ENCODE peak calls at places on chromosomes 2 and 18, in five cellular contexts. One of them, this sample, is unnamed.

GRCh38 chr2:239883326-239884050 is 141.7 kb downstream of the NDUFA10 start:
- DNase-seq in HepG2: no peak
- DNase-seq in K562: no peak
- DNase-seq in GM12891: no peak
- DNase-seq in GM12878: no peak
- DNase-seq in this sample: no peak

GRCh38 chr2:188050716-188051115 is 241.0 kb upstream of the GULP1 start:
- DNase-seq in HepG2: no peak
- DNase-seq in K562: no peak
- DNase-seq in GM12891: no peak
- DNase-seq in GM12878: no peak
- DNase-seq in this sample: no peak

GRCh38 chr18:25109484-25109883 is 242.5 kb downstream of the ZNF521 start:
- DNase-seq in HepG2: no peak
- DNase-seq in K562: no peak
- DNase-seq in GM12891: no peak
- DNase-seq in GM12878: no peak
- DNase-seq in this sample: no peak

GRCh38 chr2:197604117-197604516 is 71.3 kb downstream of the RFTN2 start:
- DNase-seq in HepG2: no peak
- DNase-seq in K562: no peak
- DNase-seq in GM12891: no peak
- DNase-seq in GM12878: no peak
- DNase-seq in this sample: no peak

GRCh38 chr2:106343274-106343673 is 124.9 kb downstream of the RGPD3 start:
- DNase-seq in HepG2: no peak
- DNase-seq in K562: no peak
- DNase-seq in GM12891: no peak
- DNase-seq in GM12878: no peak
- DNase-seq in this sample: no peak

GRCh38 chr2:225337183-225337582 is 62.3 kb upstream of the NYAP2 start:
- DNase-seq in HepG2: no peak
- DNase-seq in K562: no peak
- DNase-seq in GM12891: no peak
- DNase-seq in GM12878: no peak
- DNase-seq in this sample: no peak

GRCh38 chr2:19120941-19121750 is 237.3 kb downstream of the OSR1 start:
- DNase-seq in HepG2: peak
- DNase-seq in K562: no peak
- DNase-seq in GM12891: no peak
- DNase-seq in GM12878: no peak
- DNase-seq in this sample: no peak

GRCh38 chr2:211157856-211158463 is 601.6 kb downstream of the CPS1 start:
- DNase-seq in HepG2: peak
- DNase-seq in K562: peak
- DNase-seq in GM12891: peak
- DNase-seq in GM12878: peak
- DNase-seq in this sample: no peak

GRCh38 chr2:217723078-217723477 is 279.7 kb downstream of the TNS1 start:
- DNase-seq in HepG2: no peak
- DNase-seq in K562: no peak
- DNase-seq in GM12891: no peak
- DNase-seq in GM12878: no peak
- DNase-seq in this sample: no peak

GRCh38 chr18:75219684-75220083 is 9.1 kb downstream of the TSHZ1 start:
- DNase-seq in HepG2: peak
- DNase-seq in K562: no peak
- DNase-seq in GM12891: no peak
- DNase-seq in GM12878: no peak
- DNase-seq in this sample: no peak

GRCh38 chr18:7872569-7872968 is 305.5 kb downstream of the PTPRM start:
- DNase-seq in HepG2: peak
- DNase-seq in K562: no peak
- DNase-seq in GM12891: no peak
- DNase-seq in GM12878: no peak
- DNase-seq in this sample: no peak

GRCh38 chr18:35162995-35163394 is 77.8 kb upstream of the ZNF397 start:
- DNase-seq in HepG2: no peak
- DNase-seq in K562: no peak
- DNase-seq in GM12891: no peak
- DNase-seq in GM12878: no peak
- DNase-seq in this sample: no peak

GRCh38 chr18:5066380-5066977 is 130.6 kb downstream of the AKAIN1 start:
- DNase-seq in HepG2: peak
- DNase-seq in K562: peak
- DNase-seq in GM12891: no peak
- DNase-seq in GM12878: no peak
- DNase-seq in this sample: no peak

GRCh38 chr2:82795446-82795845 is 1663.6 kb downstream of the SUCLG1 start:
- DNase-seq in HepG2: no peak
- DNase-seq in K562: no peak
- DNase-seq in GM12891: no peak
- DNase-seq in GM12878: no peak
- DNase-seq in this sample: no peak

GRCh38 chr2:110904410-110905148 is 172.2 kb downstream of the ACOXL start:
- DNase-seq in HepG2: no peak
- DNase-seq in K562: no peak
- DNase-seq in GM12891: no peak
- DNase-seq in GM12878: no peak
- DNase-seq in this sample: no peak

GRCh38 chr2:240501531-240501991 is 56.2 kb downstream of the ANKMY1 start:
- DNase-seq in HepG2: no peak
- DNase-seq in K562: no peak
- DNase-seq in GM12891: no peak
- DNase-seq in GM12878: no peak
- DNase-seq in this sample: no peak

GRCh38 chr2:175441361-175441760 is 259.9 kb upstream of the ATP5MC3 start:
- DNase-seq in HepG2: no peak
- DNase-seq in K562: no peak
- DNase-seq in GM12891: no peak
- DNase-seq in GM12878: no peak
- DNase-seq in this sample: no peak

GRCh38 chr2:58466803-58467202 is 225.7 kb upstream of the FANCL start:
- DNase-seq in HepG2: no peak
- DNase-seq in K562: no peak
- DNase-seq in GM12891: no peak
- DNase-seq in GM12878: no peak
- DNase-seq in this sample: no peak

GRCh38 chr18:7338846-7339245 is 108.0 kb downstream of the LRRC30 start:
- DNase-seq in HepG2: no peak
- DNase-seq in K562: no peak
- DNase-seq in GM12891: no peak
- DNase-seq in GM12878: no peak
- DNase-seq in this sample: no peak

GRCh38 chr2:232124309-232124708 is 162.8 kb downstream of the DIS3L2 start:
- DNase-seq in HepG2: no peak
- DNase-seq in K562: no peak
- DNase-seq in GM12891: no peak
- DNase-seq in GM12878: no peak
- DNase-seq in this sample: no peak

GRCh38 chr2:86139981-86140380 is 33.9 kb downstream of the PTCD3 start:
- DNase-seq in HepG2: no peak
- DNase-seq in K562: no peak
- DNase-seq in GM12891: no peak
- DNase-seq in GM12878: no peak
- DNase-seq in this sample: no peak

GRCh38 chr2:2902551-2903216 is 474.9 kb downstream of the EIPR1 start:
- DNase-seq in HepG2: no peak
- DNase-seq in K562: no peak
- DNase-seq in GM12891: no peak
- DNase-seq in GM12878: no peak
- DNase-seq in this sample: no peak

GRCh38 chr2:2901384-2902345 is 476.0 kb downstream of the EIPR1 start:
- DNase-seq in HepG2: peak
- DNase-seq in K562: no peak
- DNase-seq in GM12891: peak
- DNase-seq in GM12878: peak
- DNase-seq in this sample: peak

GRCh38 chr2:2896011-2896410 is 481.6 kb downstream of the EIPR1 start:
- DNase-seq in HepG2: no peak
- DNase-seq in K562: no peak
- DNase-seq in GM12891: no peak
- DNase-seq in GM12878: no peak
- DNase-seq in this sample: no peak

GRCh38 chr2:2898744-2899143 is 478.9 kb downstream of the EIPR1 start:
- DNase-seq in HepG2: no peak
- DNase-seq in K562: no peak
- DNase-seq in GM12891: no peak
- DNase-seq in GM12878: no peak
- DNase-seq in this sample: no peak

DNA sequence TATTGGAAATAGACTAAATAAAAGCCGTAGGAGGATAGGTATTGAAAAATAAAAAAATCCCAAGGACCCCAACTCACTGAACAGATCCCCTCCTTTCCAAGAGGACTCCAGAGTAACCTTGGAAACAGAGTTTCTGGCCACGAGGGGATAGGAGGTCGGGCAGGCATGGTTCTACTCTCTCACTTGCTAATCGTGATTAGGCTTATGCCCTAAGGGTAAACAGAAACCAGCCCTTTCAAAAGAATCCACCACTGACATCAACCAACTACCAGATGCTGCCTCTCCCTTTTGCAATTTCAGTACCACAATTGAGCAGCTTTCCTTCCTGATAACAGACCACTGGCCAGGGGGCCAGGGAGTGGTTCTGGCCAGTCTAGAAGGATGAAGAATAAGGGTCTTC is 477.8 kb downstream of the EIPR1 start:
- DNase-seq in HepG2: no peak
- DNase-seq in K562: no peak
- DNase-seq in GM12891: no peak
- DNase-seq in GM12878: no peak
- DNase-seq in this sample: no peak
- TF ChIP-seq POLR2A in HepG2: no peak
- TF ChIP-seq POLR2A in K562: no peak
- TF ChIP-seq POLR2A in GM12891: no peak
- TF ChIP-seq POLR2A in GM12878: no peak
- TF ChIP-seq POLR2A in this sample: no peak

DNA sequence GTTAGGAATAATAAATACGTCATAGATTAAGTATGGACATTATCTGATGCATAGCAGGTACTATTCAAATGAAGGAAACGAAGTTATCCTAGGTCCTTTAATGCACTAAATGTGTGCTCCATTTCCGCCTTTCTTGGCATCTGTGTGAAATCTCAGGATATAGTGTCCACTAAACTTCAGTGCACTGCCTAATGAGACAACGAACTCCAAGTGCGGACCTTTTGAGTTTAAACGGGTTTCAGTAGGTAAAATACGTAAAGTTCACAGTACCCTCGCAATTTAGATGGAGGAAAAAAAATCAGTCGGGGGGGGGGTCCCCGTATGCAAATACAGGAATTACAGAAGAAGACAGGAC is 764 bp upstream of the REL start:
- DNase-seq in HepG2: no peak
- DNase-seq in K562: no peak
- DNase-seq in GM12891: no peak
- DNase-seq in GM12878: no peak
- DNase-seq in this sample: no peak
- TF ChIP-seq TAF1 in HepG2: no peak
- TF ChIP-seq TAF1 in K562: no peak
- TF ChIP-seq TAF1 in GM12891: no peak
- TF ChIP-seq TAF1 in GM12878: no peak
- TF ChIP-seq TAF1 in this sample: no peak

GRCh38 chr2:55885129-55885943 is 38.2 kb downstream of the EFEMP1 start:
- DNase-seq in HepG2: no peak
- DNase-seq in K562: no peak
- DNase-seq in GM12891: no peak
- DNase-seq in GM12878: no peak
- DNase-seq in this sample: no peak
- TF ChIP-seq POLR2AphosphoS5 in HepG2: no peak
- TF ChIP-seq POLR2AphosphoS5 in K562: no peak
- TF ChIP-seq POLR2AphosphoS5 in GM12891: no peak
- TF ChIP-seq POLR2AphosphoS5 in GM12878: no peak
- TF ChIP-seq POLR2AphosphoS5 in this sample: no peak

DNA sequence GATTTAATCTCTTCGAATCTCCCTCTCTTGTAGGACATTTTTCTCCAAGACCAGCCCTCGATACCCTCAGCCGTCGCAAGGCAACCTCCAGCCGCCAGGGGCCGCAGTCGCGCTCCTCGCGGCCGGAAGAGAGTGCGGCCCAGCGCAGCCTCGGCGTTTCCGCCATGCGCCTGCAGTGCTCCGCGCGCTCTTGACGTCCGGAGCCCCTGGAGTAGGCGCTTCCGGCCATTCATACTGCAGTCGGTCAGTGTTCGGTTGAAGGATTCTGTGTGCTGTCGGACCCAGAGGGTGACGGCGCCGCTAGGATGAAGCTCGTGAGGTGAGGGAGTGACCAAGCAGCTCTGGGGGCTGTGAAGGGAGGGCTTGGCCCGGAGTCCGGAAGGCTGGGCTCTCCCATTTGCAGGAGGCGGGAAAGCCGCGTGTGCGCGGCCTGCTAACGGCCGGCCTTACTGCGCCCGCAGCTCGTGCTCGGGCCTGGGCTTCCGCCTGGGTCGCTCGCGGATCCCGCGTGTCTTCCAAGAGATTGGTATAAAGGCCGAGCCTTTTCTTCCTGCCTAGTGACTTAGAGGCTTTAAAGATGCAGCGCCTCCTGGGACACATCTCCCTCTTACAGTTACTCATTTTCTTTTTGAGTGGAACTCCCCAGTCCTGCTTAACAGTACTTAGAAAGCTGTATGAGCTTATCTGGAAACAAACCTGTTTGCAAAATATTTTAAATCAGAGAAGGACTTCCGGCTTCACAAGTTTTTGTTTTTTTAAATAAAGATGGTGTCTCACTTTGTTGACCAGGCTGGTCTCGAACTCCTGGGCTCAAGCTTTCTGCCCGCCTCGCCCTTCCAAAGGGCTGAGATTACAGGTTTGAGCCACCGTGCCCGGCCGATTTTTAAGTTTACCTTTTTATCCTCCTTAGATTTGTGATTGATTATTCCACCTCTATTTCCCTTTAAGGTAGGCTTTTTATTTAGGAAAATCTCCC is at the start of gene SNRPD1:
- DNase-seq in HepG2: peak
- DNase-seq in K562: peak
- DNase-seq in GM12891: peak
- DNase-seq in GM12878: peak
- DNase-seq in this sample: peak
- TF ChIP-seq POLR2A in HepG2: peak
- TF ChIP-seq POLR2A in K562: peak
- TF ChIP-seq POLR2A in GM12891: peak
- TF ChIP-seq POLR2A in GM12878: peak
- TF ChIP-seq POLR2A in this sample: peak

DNA sequence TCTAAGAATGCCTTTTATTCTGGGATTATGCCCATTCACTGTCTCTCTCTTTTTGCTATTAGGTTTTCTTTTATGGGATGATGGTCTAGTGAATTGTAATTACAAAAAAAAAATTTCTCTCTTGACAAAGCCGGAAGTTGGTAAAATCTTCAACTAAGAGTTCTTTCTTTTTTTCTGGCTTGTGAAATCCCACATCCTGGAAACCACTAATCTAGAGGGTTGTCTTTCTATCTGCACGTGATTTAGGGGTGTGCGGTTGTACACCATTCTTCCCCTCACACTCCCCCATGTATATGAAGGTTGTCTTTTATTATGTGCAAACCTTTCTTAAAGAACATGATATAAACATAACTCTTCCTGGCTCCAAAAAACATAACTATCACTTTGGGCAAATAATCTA is 52.0 kb downstream of the GATA6 start:
- DNase-seq in HepG2: no peak
- DNase-seq in K562: no peak
- DNase-seq in GM12891: no peak
- DNase-seq in GM12878: no peak
- DNase-seq in this sample: no peak
- TF ChIP-seq TAF1 in HepG2: no peak
- TF ChIP-seq TAF1 in K562: no peak
- TF ChIP-seq TAF1 in GM12891: no peak
- TF ChIP-seq TAF1 in GM12878: no peak
- TF ChIP-seq TAF1 in this sample: no peak

GRCh38 chr2:17878222-17879136 is at the start of gene KCNS3:
- DNase-seq in HepG2: no peak
- DNase-seq in K562: peak
- DNase-seq in GM12891: peak
- DNase-seq in GM12878: no peak
- DNase-seq in this sample: peak
- TF ChIP-seq POLR2AphosphoS5 in HepG2: no peak
- TF ChIP-seq POLR2AphosphoS5 in K562: no peak
- TF ChIP-seq POLR2AphosphoS5 in GM12891: no peak
- TF ChIP-seq POLR2AphosphoS5 in GM12878: no peak
- TF ChIP-seq POLR2AphosphoS5 in this sample: no peak